ENCODE peak calls at places on chromosomes 16 and 17, in ten cellular contexts. G, X, J, I, K, O, D, S, Y and W are unnamed samples.

GRCh38 chr16:47979783-47980182 is 176.0 kb downstream of the ABCC12 start:
- DNase-seq in X (no peak), O (no peak), I (no peak), Y (no peak), K (no peak), S (no peak), D (no peak), J (no peak), G (no peak), W (no peak)

GRCh38 chr17:63476857-63477470 is at the start of gene ACE:
- DNase-seq in Y (no peak), X (no peak), J (peak; percentile 35), S (no peak), G (peak; percentile 15), D (peak; percentile 39), I (no peak), O (peak; percentile 90), K (no peak), W (no peak)

GRCh38 chr16:81431554-81432353 is 12.9 kb upstream of the CMIP start:
- DNase-seq in G (peak; percentile 77), Y (no peak), S (no peak), X (peak; percentile 20), D (no peak), I (no peak), J (no peak), K (peak; percentile 83), O (no peak), W (no peak)

GRCh38 chr17:64213995-64214507 is 49.0 kb downstream of the TEX2 start:
- DNase-seq in I (no peak), O (no peak), X (no peak), Y (no peak), J (no peak), D (no peak), K (no peak), G (no peak), S (no peak), W (no peak)

GRCh38 chr16:72576189-72576588 is 404.2 kb upstream of the PMFBP1 start:
- DNase-seq in X (no peak), J (no peak), I (no peak), O (no peak), K (no peak), S (no peak), G (no peak), Y (no peak), D (no peak), W (no peak)

GRCh38 chr16:83953796-83954576 is 946 bp downstream of the OSGIN1 start:
- DNase-seq in K (peak; percentile 17), G (peak; percentile 32), Y (no peak), J (no peak), O (no peak), S (no peak), X (no peak), I (no peak), D (no peak), W (peak; percentile 24)

GRCh38 chr16:70635356-70636016 is 10.9 kb upstream of the IL34 start:
- DNase-seq in Y (no peak), D (no peak), O (no peak), K (peak; percentile 62), G (peak; percentile 84), X (peak; percentile 46), I (peak; percentile 40), J (peak; percentile 27), S (no peak), W (no peak)

GRCh38 chr16:22023505-22023904 is 15.6 kb downstream of the MOSMO start:
- DNase-seq in S (no peak), G (no peak), J (no peak), K (no peak), X (no peak), O (no peak), Y (no peak), I (no peak), D (peak; percentile 42), W (no peak)

GRCh38 chr17:20927586-20927985 is 115.2 kb downstream of the USP22 start:
- DNase-seq in Y (no peak), I (no peak), J (no peak), X (no peak), K (no peak), S (no peak), O (no peak), D (no peak), G (no peak), W (no peak)

GRCh38 chr16:58032710-58033293 is 7.2 kb downstream of the MMP15 start:
- DNase-seq in J (peak; percentile 75), S (no peak), X (no peak), G (no peak), O (peak; percentile 82), Y (no peak), K (no peak), I (no peak), D (no peak), W (no peak)

GRCh38 chr16:24336491-24336890 is 80.4 kb downstream of the CACNG3 start:
- DNase-seq in J (no peak), G (no peak), S (no peak), D (no peak), I (no peak), Y (no peak), X (no peak), K (no peak), O (no peak), W (no peak)

GRCh38 chr16:87203060-87203656 is 114.0 kb downstream of the C16orf95 start:
- DNase-seq in K (peak; percentile 90), D (peak; percentile 57), I (no peak), O (peak; percentile 55), S (no peak), J (no peak), X (no peak), G (peak; percentile 77), Y (no peak), W (peak; percentile 5)

GRCh38 chr16:9850716-9851115 is 331.5 kb downstream of the GRIN2A start:
- DNase-seq in G (no peak), X (no peak), Y (no peak), O (no peak), J (no peak), D (no peak), K (no peak), I (no peak), S (no peak), W (no peak)

GRCh38 chr16:12210925-12211869 is 234.7 kb downstream of the SNX29 start:
- DNase-seq in X (no peak), D (no peak), O (no peak), G (no peak), K (no peak), I (no peak), J (no peak), Y (no peak), S (no peak), W (no peak)

GRCh38 chr17:78608804-78609186 is 31.6 kb upstream of the DNAH17 start:
- DNase-seq in I (no peak), S (no peak), Y (peak; percentile 5), X (no peak), D (no peak), G (no peak), K (no peak), O (no peak), J (no peak), W (no peak)

GRCh38 chr17:45248132-45248936 is 13.6 kb downstream of the SPATA32 start:
- DNase-seq in G (no peak), O (peak; percentile 75), K (no peak), I (no peak), Y (peak; percentile 96), D (peak; percentile 80), X (no peak), S (peak; percentile 86), J (no peak), W (no peak)

GRCh38 chr16:49455991-49456745 is 82.6 kb downstream of the C16orf78 start:
- DNase-seq in D (no peak), Y (peak; percentile 60), S (no peak), J (no peak), X (no peak), I (no peak), K (no peak), O (no peak), G (no peak), W (no peak)

GRCh38 chr16:1527836-1528811 is 5.3 kb upstream of the TMEM204 start:
- DNase-seq in S (no peak), K (peak; percentile 31), J (peak; percentile 76), D (no peak), I (peak; percentile 66), X (no peak), Y (no peak), O (no peak), G (no peak), W (no peak)

GRCh38 chr17:2337811-2338657 is 733 bp downstream of the SGSM2 start:
- DNase-seq in Y (peak; percentile 90), O (peak; percentile 63), D (peak; percentile 76), G (peak; percentile 44), S (peak; percentile 55), I (peak; percentile 72), X (no peak), K (peak; percentile 43), J (peak; percentile 36), W (no peak)

GRCh38 chr16:66924527-66925321 is 611 bp downstream of the RRAD start:
- DNase-seq in X (no peak), K (no peak), Y (no peak), G (no peak), I (peak; percentile 51), S (no peak), O (peak; percentile 67), D (peak; percentile 41), J (no peak), W (no peak)
- TF ChIP-seq CTCF in X (peak; percentile 18), K (no peak), Y (no peak), G (peak; percentile 37), I (peak; percentile 48), S (no peak), O (peak; percentile 68), D (peak; percentile 26), J (peak; percentile 31), W (peak; percentile 54)

GRCh38 chr17:39663688-39664580 is 1.2 kb upstream of the TCAP start:
- DNase-seq in O (peak; percentile 87), J (no peak), D (no peak), X (no peak), Y (peak; percentile 71), K (no peak), I (no peak), G (no peak), S (no peak), W (no peak)
- H3K4me3 ChIP-seq in O (no peak overlapping the region), J (peak overlapping the region; percentile 77), D (no peak overlapping the region), X (no peak overlapping the region), Y (no peak overlapping the region), K (no peak overlapping the region), I (no peak overlapping the region), G (no peak overlapping the region), S (no peak overlapping the region), W (no peak overlapping the region)

GRCh38 chr17:14300628-14301278 is at the start of gene HS3ST3B1:
- DNase-seq in X (peak; percentile 99), O (peak; percentile 100), S (peak; percentile 95), K (peak; percentile 100), G (peak; percentile 100), D (peak; percentile 75), J (peak; percentile 99), I (peak; percentile 99), Y (peak; percentile 98), W (peak; percentile 91)
- TF ChIP-seq CTCF in X (peak; percentile 27), O (no peak), S (no peak), K (peak; percentile 16), G (no peak), D (no peak), J (peak; percentile 25), I (no peak), Y (no peak), W (peak; percentile 1)

DNA sequence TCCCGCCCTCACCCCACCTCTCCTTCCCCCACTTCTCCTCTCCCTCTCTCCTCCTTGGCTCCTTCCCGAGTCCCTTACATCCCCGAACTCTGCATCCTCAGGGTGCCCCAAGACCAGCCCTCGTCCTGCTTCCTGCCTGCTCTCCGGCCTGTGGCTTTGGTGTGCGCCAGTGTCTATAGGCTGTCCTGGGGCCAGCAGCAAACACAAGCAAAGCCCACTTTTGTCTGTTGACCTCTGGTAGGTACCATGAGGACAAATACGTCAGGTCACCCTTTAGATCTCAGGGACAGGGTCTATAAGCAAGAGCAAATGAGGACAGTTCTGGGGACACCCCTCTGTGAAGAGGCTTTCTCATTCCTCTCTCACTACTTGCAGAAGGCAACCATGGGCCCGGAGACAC is 327 bp upstream of the COPZ2 start:
- DNase-seq in G (no peak), D (no peak), X (no peak), J (no peak), K (peak; percentile 22), S (no peak), O (no peak), Y (no peak), I (no peak), W (no peak)
- H3K4me3 ChIP-seq in G (peak overlapping the region; percentile 29), D (peak overlapping the region; percentile 31), X (peak overlapping the region; percentile 48), J (peak overlapping the region; percentile 82), K (peak overlapping the region; percentile 54), S (peak overlapping the region; percentile 57), O (no peak overlapping the region), Y (peak overlapping the region; percentile 6), I (peak overlapping the region; percentile 49), W (no peak overlapping the region)